ENCODE peak calls at places on chromosomes 12 and 14, in ten cellular contexts. M, J, K, C, H, Q, R, U, S and E are unnamed samples.

GRCh38 chr14:88879016-88879415 is 54.6 kb downstream of the TTC8 start:
- DNase-seq in Q (peak), J (no peak), K (no peak), U (no peak), C (no peak), H (no peak), M (no peak), S (no peak), R (no peak), E (peak)

GRCh38 chr12:99383258-99383657 is 264.3 kb upstream of the GARIN6 start:
- DNase-seq in Q (no peak), K (no peak), R (no peak), S (no peak), U (no peak), H (no peak), C (no peak), J (no peak), M (no peak), E (no peak)

GRCh38 chr14:47044841-47045240 is 393.3 kb upstream of the RPL10L start:
- DNase-seq in C (no peak), S (no peak), U (no peak), J (no peak), R (no peak), Q (no peak), H (no peak), M (no peak), K (no peak), E (no peak)

GRCh38 chr12:26853303-26854027 is 20.5 kb upstream of the ITPR2 start:
- DNase-seq in J (peak), K (peak), H (peak), C (peak), S (no peak), M (peak), Q (peak), R (peak), U (peak), E (peak)

GRCh38 chr14:37796703-37797416 is 201.4 kb downstream of the TTC6 start:
- DNase-seq in R (no peak), U (no peak), Q (no peak), J (no peak), M (no peak), H (no peak), C (no peak), S (no peak), K (no peak), E (no peak)

GRCh38 chr14:36097356-36097755 is 79.2 kb downstream of the PTCSC3 start:
- DNase-seq in K (no peak), S (no peak), H (no peak), Q (no peak), M (no peak), J (no peak), R (no peak), U (no peak), C (no peak), E (no peak)

GRCh38 chr12:52248541-52249035 is 15.5 kb downstream of the KRT7 start:
- DNase-seq in Q (no peak), J (no peak), S (no peak), M (peak), K (peak), H (no peak), C (no peak), U (no peak), R (no peak), E (no peak)

GRCh38 chr14:38958589-38958988 is 144.4 kb downstream of the SEC23A start:
- DNase-seq in K (no peak), C (no peak), J (no peak), M (no peak), Q (peak), R (no peak), S (no peak), H (no peak), U (no peak), E (peak)

GRCh38 chr14:106141242-106142220 is 615.1 kb downstream of the TMEM121 start:
- DNase-seq in M (peak), J (peak), S (no peak), K (no peak), U (no peak), H (no peak), R (no peak), Q (no peak), C (peak), E (no peak)

GRCh38 chr14:89277229-89277628 is 139.8 kb downstream of the FOXN3 start:
- DNase-seq in C (no peak), Q (no peak), H (no peak), S (no peak), M (no peak), J (no peak), R (no peak), U (no peak), K (no peak), E (no peak)

GRCh38 chr14:102238131-102238530 is 66.8 kb downstream of the MOK start:
- DNase-seq in M (no peak), K (no peak), H (no peak), R (no peak), S (no peak), U (no peak), C (no peak), Q (no peak), J (no peak), E (no peak)

GRCh38 chr12:22042981-22043669 is 2.9 kb upstream of the CMAS start:
- DNase-seq in S (no peak), M (no peak), K (no peak), U (no peak), R (no peak), C (no peak), H (no peak), J (no peak), Q (peak), E (peak)

GRCh38 chr14:32075636-32076277 is 1.3 kb upstream of the ARHGAP5 start:
- DNase-seq in K (peak), H (peak), R (no peak), J (no peak), Q (peak), M (no peak), U (peak), C (peak), S (no peak), E (peak)

GRCh38 chr12:132356686-132357622 is 27.6 kb upstream of the GALNT9 start:
- DNase-seq in C (no peak), S (peak), U (no peak), R (no peak), Q (peak), M (peak), K (no peak), H (peak), J (no peak), E (peak)

GRCh38 chr14:41891624-41892023 is 284.9 kb downstream of the LRFN5 start:
- DNase-seq in S (no peak), J (no peak), Q (no peak), K (no peak), R (no peak), H (no peak), C (no peak), U (no peak), M (no peak), E (no peak)

GRCh38 chr14:104602933-104603325 is 1.6 kb downstream of the TMEM179 start:
- DNase-seq in K (peak), M (peak), J (no peak), Q (no peak), H (no peak), S (no peak), U (no peak), R (no peak), C (no peak), E (no peak)

GRCh38 chr12:106415134-106415533 is 57.6 kb downstream of the POLR3B start:
- DNase-seq in J (no peak), K (no peak), U (no peak), R (no peak), C (no peak), M (no peak), S (no peak), Q (peak), H (no peak), E (peak)

GRCh38 chr12:59431266-59431665 is 164.6 kb upstream of the SLC16A7 start:
- DNase-seq in Q (peak), S (no peak), K (no peak), R (no peak), C (no peak), H (no peak), U (no peak), J (no peak), M (no peak), E (peak)

GRCh38 chr14:32012571-32012970 is 64.5 kb upstream of the ARHGAP5 start:
- DNase-seq in K (no peak), R (no peak), Q (no peak), C (no peak), U (no peak), J (no peak), M (no peak), S (no peak), H (no peak), E (no peak)

GRCh38 chr12:111443586-111443985 is 37.9 kb downstream of the SH2B3 start:
- DNase-seq in S (no peak), Q (no peak), C (no peak), K (peak), J (no peak), R (no peak), H (no peak), U (no peak), M (no peak), E (peak)

GRCh38 chr12:38586652-38587219 is 270.2 kb downstream of the ALG10B start:
- DNase-seq in K (no peak), J (no peak), S (no peak), H (no peak), U (no peak), M (no peak), C (no peak), R (no peak), Q (peak), E (peak)

GRCh38 chr12:49777800-49778748 is 36.7 kb downstream of the TMBIM6 start:
- DNase-seq in Q (peak), R (no peak), H (no peak), S (peak), U (peak), C (peak), K (no peak), J (peak), M (no peak), E (peak)

GRCh38 chr12:70590051-70590450 is 47.2 kb downstream of the PTPRB start:
- DNase-seq in M (peak), H (peak), C (peak), S (peak), J (peak), K (no peak), Q (peak), U (peak), R (peak), E (peak)

GRCh38 chr12:49622501-49623141 is 740 bp upstream of the PRPF40B start:
- DNase-seq in C (peak), Q (no peak), U (peak), K (no peak), H (no peak), R (peak), S (no peak), J (peak), M (no peak), E (no peak)

GRCh38 chr14:84819528-84819927 is 710.4 kb upstream of the FLRT2 start:
- DNase-seq in K (no peak), U (no peak), R (no peak), S (no peak), C (no peak), M (no peak), H (no peak), J (no peak), Q (no peak), E (no peak)

GRCh38 chr12:129075451-129076208 is 222.4 kb downstream of the GLT1D1 start:
- DNase-seq in J (no peak), R (no peak), U (no peak), S (no peak), Q (no peak), H (no peak), K (no peak), C (no peak), M (no peak), E (no peak)

GRCh38 chr12:92275443-92276154 is 130.0 kb upstream of the BTG1 start:
- DNase-seq in S (no peak), M (no peak), H (no peak), C (no peak), K (no peak), R (no peak), J (no peak), Q (no peak), U (no peak), E (no peak)

GRCh38 chr14:23528555-23528954 is 23.0 kb downstream of the ZFHX2 start:
- DNase-seq in M (no peak), S (no peak), H (no peak), C (no peak), J (no peak), Q (no peak), R (no peak), U (no peak), K (no peak), E (no peak)

GRCh38 chr14:23418021-23418420 is 9.9 kb upstream of the MYH6 start:
- DNase-seq in M (no peak), H (no peak), C (no peak), R (no peak), S (no peak), K (no peak), J (no peak), U (no peak), Q (no peak), E (no peak)

GRCh38 chr12:45246202-45246601 is 30.3 kb downstream of the ANO6 start:
- DNase-seq in Q (no peak), U (no peak), C (no peak), H (no peak), R (no peak), M (no peak), K (no peak), S (no peak), J (no peak), E (no peak)

GRCh38 chr12:12890815-12891645 is at the start of gene GPRC5A:
- DNase-seq in H (peak), Q (peak), U (no peak), M (peak), J (peak), K (peak), R (peak), S (peak), C (peak), E (peak)
- TF ChIP-seq CTCF in H (no peak), Q (peak), U (no peak), M (no peak), J (no peak), K (no peak), R (peak), S (no peak), C (peak), E (peak)

GRCh38 chr14:51242545-51243490 is 2.8 kb downstream of the TMX1 start:
- DNase-seq in J (no peak), U (no peak), R (no peak), Q (no peak), H (no peak), K (no peak), C (no peak), S (no peak), M (no peak), E (no peak)
- TF ChIP-seq CTCF in J (no peak), U (no peak), R (no peak), Q (no peak), H (no peak), K (no peak), C (no peak), S (no peak), M (no peak), E (no peak)

DNA sequence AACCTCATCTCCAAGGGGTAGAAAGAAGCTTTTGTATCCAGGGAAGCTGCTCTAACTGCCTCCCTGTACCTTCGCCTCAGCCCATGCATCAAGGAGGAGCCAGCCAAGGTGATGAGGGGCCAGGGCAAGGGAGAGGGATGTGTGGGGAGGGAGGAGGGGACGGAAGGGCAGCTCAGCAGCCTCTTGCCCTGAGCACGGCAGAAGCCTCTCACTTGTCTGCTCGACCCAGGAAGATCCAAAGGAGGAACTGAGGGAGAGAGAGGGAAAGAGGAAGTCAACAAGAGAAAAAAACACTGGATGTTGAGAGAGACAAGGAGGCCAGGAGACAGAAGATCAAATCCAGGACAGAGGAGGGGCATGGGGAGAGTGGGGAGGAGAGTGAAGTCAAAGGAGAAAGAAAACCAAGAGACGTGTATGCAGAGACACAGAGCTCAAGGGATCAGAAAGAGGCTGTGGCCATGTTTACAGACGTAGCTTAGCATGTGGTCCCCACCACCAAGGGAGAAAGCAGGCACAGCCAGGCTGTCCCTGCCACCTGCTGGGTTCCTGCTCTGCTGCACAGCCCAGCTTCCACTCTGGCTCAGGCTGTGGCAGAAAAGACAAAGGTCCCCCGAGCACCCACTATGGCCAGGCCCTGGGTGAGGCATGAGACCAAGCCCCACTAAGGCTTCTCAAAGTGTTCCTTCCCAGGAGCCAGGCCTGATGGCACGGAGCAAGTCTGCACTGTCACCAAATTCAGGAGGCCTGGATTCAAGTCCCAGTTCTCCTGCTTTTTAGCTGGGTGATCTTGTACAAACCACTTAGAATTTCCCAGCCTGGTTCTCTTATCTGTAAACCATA is 25.8 kb upstream of the COL2A1 start:
- DNase-seq in M (no peak), Q (no peak), C (no peak), U (no peak), R (no peak), S (no peak), H (no peak), K (no peak), J (no peak), E (no peak)
- TF ChIP-seq CTCF in M (no peak), Q (no peak), C (no peak), U (no peak), R (no peak), S (no peak), H (no peak), K (no peak), J (no peak), E (no peak)

GRCh38 chr12:68884251-68884650 is 48.7 kb downstream of the CPM start:
- DNase-seq in U (no peak), J (no peak), C (no peak), K (no peak), H (no peak), R (no peak), M (no peak), S (no peak), Q (no peak), E (no peak)

GRCh38 chr12:68882251-68882964 is 50.6 kb downstream of the CPM start:
- DNase-seq in K (no peak), S (no peak), J (no peak), U (no peak), Q (no peak), H (no peak), R (no peak), M (no peak), C (no peak), E (no peak)

GRCh38 chr12:68880660-68881325 is 52.2 kb downstream of the CPM start:
- DNase-seq in Q (peak), S (no peak), U (no peak), K (no peak), J (no peak), R (no peak), H (no peak), C (no peak), M (no peak), E (peak)

GRCh38 chr12:68885381-68885780 is 47.6 kb downstream of the CPM start:
- DNase-seq in K (no peak), R (no peak), C (no peak), M (no peak), S (no peak), H (no peak), Q (no peak), J (no peak), U (no peak), E (no peak)

GRCh38 chr12:68883151-68883550 is 49.8 kb downstream of the CPM start:
- DNase-seq in U (no peak), Q (no peak), J (no peak), K (no peak), M (no peak), H (no peak), S (no peak), C (no peak), R (no peak), E (no peak)
- TF ChIP-seq CTCF in U (no peak), Q (no peak), J (no peak), K (no peak), M (no peak), H (no peak), S (no peak), C (no peak), R (no peak), E (no peak)

DNA sequence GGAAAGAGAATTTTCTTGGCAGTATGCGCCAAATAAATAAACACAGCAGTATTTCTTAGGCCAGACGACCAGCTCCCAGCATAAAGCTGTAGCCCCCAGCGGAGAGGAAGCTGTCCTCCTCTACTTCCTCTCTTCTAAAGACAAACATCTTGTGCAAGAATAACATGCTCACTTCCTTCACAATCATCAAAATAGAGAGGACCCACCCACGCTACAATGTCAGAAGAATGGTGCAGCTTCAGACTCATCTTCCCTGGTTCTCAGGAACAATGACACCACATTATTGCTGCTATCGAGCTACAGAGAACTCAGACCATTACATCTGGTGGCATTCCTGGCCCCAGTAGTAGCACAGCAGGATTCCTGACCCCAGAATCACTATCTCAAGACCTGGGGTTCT is 16.6 kb upstream of the VWF start:
- DNase-seq in Q (peak), C (no peak), M (no peak), H (peak), R (no peak), S (no peak), U (peak), J (peak), K (no peak), E (peak)
- TF ChIP-seq CTCF in Q (no peak), C (no peak), M (no peak), H (no peak), R (no peak), S (no peak), U (no peak), J (no peak), K (no peak), E (no peak)

DNA sequence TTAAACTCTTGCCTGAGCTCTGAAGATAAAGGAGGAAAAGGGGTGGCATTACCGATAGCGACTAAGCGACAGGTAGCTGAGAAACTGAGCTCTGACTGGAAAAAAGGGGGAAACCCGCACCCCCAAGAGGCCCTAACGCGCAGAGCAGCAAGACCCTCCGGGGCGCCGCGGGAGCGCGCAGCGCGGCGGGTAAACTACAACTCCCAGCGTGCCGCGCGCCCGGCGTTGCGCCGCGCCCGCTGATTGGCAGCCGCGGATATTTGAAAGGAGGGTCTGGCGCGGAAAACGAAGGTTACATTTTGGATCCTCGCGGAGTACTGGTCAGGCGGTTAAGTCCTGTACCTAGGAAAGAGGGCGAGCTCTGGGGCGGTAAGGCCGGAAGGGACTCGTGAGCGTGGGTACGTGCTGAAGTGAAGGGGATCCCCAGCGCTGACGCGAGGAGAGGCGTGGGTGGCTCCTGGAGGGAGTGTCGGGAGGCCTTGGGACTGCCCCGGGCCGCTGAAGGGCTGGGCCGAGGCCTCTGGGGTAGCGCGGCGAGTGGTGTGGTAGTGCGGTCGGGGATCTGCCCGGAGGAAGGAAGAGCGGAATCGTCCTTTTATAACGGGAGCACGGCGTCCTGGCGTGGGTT is at the start of gene ESPL1:
- DNase-seq in M (peak), U (peak), H (peak), J (peak), S (peak), C (peak), Q (peak), K (no peak), R (peak), E (peak)
- TF ChIP-seq CTCF in M (no peak), U (peak), H (no peak), J (peak), S (no peak), C (peak), Q (peak), K (peak), R (peak), E (peak)

GRCh38 chr14:81927069-81927468 is 393.4 kb upstream of the SEL1L start:
- DNase-seq in S (no peak), J (no peak), K (no peak), U (no peak), M (no peak), H (no peak), R (no peak), Q (peak), C (no peak), E (no peak)
- TF ChIP-seq CTCF in S (no peak), J (no peak), K (no peak), U (no peak), M (no peak), H (no peak), R (no peak), Q (no peak), C (no peak), E (no peak)